ENCODE peak calls at places on chromosomes 1 and 21, in six cellular contexts. Y is AG08395; U is activated naive CD8-positive, alpha-beta T cell treated with anti-CD3 and anti-CD28 coated beads, Interleukin-2, amount 50 U/mL, for 24 hours; B is endothelial cell; W is MV-4-11; X is IMR-90. M is an unnamed sample.

GRCh38 chr1:53362851-53363642 is 35.2 kb upstream of the LRP8 start:
- DNase-seq in W (no peak), X (no peak), U (no peak), B (no peak), Y (no peak), M (no peak)

GRCh38 chr1:23224721-23225648 is 7.7 kb upstream of the HTR1D start:
- DNase-seq in X (peak), W (no peak), U (no peak), B (peak), Y (peak), M (peak)

GRCh38 chr21:43731476-43731875 is 12.5 kb downstream of the PDXK start:
- DNase-seq in B (no peak), U (no peak), W (no peak), Y (no peak), X (no peak), M (no peak)

GRCh38 chr1:60160141-60160540 is 86.6 kb upstream of the C1orf87 start:
- DNase-seq in B (no peak), X (no peak), U (no peak), Y (peak), W (no peak), M (no peak)

GRCh38 chr1:50251592-50252165 is 143.0 kb downstream of the ELAVL4 start:
- DNase-seq in W (no peak), Y (no peak), X (no peak), B (no peak), U (no peak), M (no peak)

GRCh38 chr1:11691302-11691914 is at the start of gene DRAXIN:
- DNase-seq in U (no peak), X (no peak), Y (no peak), B (no peak), W (no peak), M (peak)

GRCh38 chr1:27959792-27960603 is at the start of gene XKR8:
- DNase-seq in W (peak), U (peak), X (peak), Y (peak), B (peak), M (peak)

GRCh38 chr21:44938976-44939531 is 775 bp upstream of the SLX9 start:
- DNase-seq in X (no peak), W (no peak), Y (no peak), B (no peak), U (no peak), M (no peak)

GRCh38 chr1:206612129-206612876 is at the start of gene EIF2D:
- DNase-seq in B (peak), Y (peak), W (peak), X (peak), U (peak), M (peak)

GRCh38 chr1:242523968-242524570 is 428 bp downstream of the PLD5 start:
- DNase-seq in X (no peak), W (no peak), U (peak), Y (peak), B (peak), M (peak)

GRCh38 chr1:9843576-9843945 is 19.8 kb upstream of the CLSTN1 start:
- DNase-seq in W (no peak), X (no peak), B (no peak), Y (no peak), U (no peak), M (no peak)

GRCh38 chr1:15681346-15682290 is 2.5 kb upstream of the PLEKHM2 start:
- DNase-seq in Y (no peak), X (no peak), U (no peak), B (no peak), W (no peak), M (no peak)

GRCh38 chr1:177424746-177425145 is 254.0 kb downstream of the BRINP2 start:
- DNase-seq in W (no peak), U (no peak), B (no peak), X (no peak), Y (no peak), M (no peak)